ENCODE peak calls at places on chromosome 13, in nine cellular contexts. C is transverse colon, P is uterus, Q is IMR-90, M is Peyer's patch, U is endothelial cell of umbilical vein, J is breast epithelium, B is A549, G is heart left ventricle. K is an unnamed sample.

GRCh38 chr13:48773531-48774275 is 120.0 kb downstream of the CYSLTR2 start:
- DNase-seq in B (no peak), J (no peak), C (no peak), P (no peak), U (no peak), G (no peak), Q (peak), M (no peak), K (no peak)

GRCh38 chr13:61286148-61286745 is 129.4 kb downstream of the PCDH20 start:
- DNase-seq in G (no peak), C (no peak), J (no peak), B (no peak), M (no peak), P (no peak), U (no peak), Q (no peak), K (no peak)

GRCh38 chr13:41766439-41766838 is 194.5 kb downstream of the VWA8 start:
- DNase-seq in J (no peak), C (no peak), P (no peak), M (no peak), G (no peak), B (no peak), Q (no peak), U (no peak), K (no peak)

GRCh38 chr13:100040196-100040595 is 48.7 kb upstream of the PCCA start:
- DNase-seq in P (no peak), J (no peak), C (no peak), U (no peak), M (no peak), B (no peak), G (no peak), Q (no peak), K (no peak)

GRCh38 chr13:46211116-46211515 is 612 bp upstream of the LRRC63 start:
- DNase-seq in B (no peak), M (no peak), Q (no peak), P (no peak), C (no peak), J (no peak), U (peak), G (no peak), K (no peak)

GRCh38 chr13:92187378-92187989 is 789.1 kb downstream of the GPC5 start:
- DNase-seq in M (peak), J (no peak), B (peak), C (no peak), Q (peak), G (no peak), P (no peak), U (peak), K (no peak)

GRCh38 chr13:113320226-113320875 is 23.3 kb downstream of the LAMP1 start:
- DNase-seq in P (no peak), Q (no peak), B (no peak), C (no peak), M (no peak), J (no peak), U (no peak), G (peak), K (no peak)

GRCh38 chr13:30892966-30893365 is 13.1 kb upstream of the MEDAG start:
- DNase-seq in B (peak), C (no peak), G (no peak), J (no peak), Q (peak), U (no peak), M (no peak), P (peak), K (no peak)

GRCh38 chr13:72998012-72998411 is 60.8 kb upstream of the KLF5 start:
- DNase-seq in B (no peak), Q (no peak), M (no peak), U (no peak), P (no peak), C (no peak), J (no peak), G (no peak), K (no peak)

GRCh38 chr13:93765056-93765455 is 538.4 kb downstream of the GPC6 start:
- DNase-seq in P (no peak), B (no peak), U (no peak), C (no peak), G (no peak), Q (no peak), J (no peak), M (no peak), K (no peak)

GRCh38 chr13:27847669-27848068 is 55.4 kb downstream of the GSX1 start:
- DNase-seq in M (no peak), C (no peak), P (no peak), J (no peak), B (no peak), U (no peak), Q (no peak), G (no peak), K (no peak)
- H3K27ac ChIP-seq in M (no peak), C (no peak), P (no peak), J (no peak), B (no peak), U (no peak), Q (no peak), G (no peak), K (no peak)

GRCh38 chr13:78241278-78241919 is 322.8 kb upstream of the EDNRB start:
- DNase-seq in U (peak), G (peak), J (no peak), M (peak), B (peak), P (no peak), C (peak), Q (peak), K (no peak)
- TF ChIP-seq CTCF in U (peak), G (no peak), J (no peak), M (peak), B (peak), P (no peak), C (peak), Q (peak), K (no peak)

DNA sequence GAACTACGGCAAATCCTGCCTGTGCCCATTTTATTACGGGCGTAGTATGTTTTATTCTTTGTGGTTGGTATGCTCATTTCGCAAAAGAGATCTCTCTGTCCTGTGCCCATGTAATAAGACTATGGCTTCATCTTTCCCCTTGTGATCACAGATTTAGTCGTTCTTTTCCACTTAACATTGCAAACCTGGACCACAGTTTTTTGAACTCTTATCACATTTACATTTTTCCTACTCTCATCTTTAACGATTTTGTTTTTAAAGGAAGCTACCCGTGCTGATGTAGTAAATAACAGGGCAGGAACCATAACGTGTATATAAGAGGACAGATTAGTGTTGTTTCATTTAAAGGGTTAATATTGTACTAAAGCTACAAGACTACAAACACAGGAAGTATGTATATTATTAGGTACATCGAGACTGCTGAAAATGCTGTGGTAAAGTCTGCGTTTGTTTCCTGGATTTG is 3.1 kb upstream of the MYCBP2 start:
- DNase-seq in M (no peak), J (no peak), P (no peak), U (peak), G (no peak), B (no peak), C (no peak), Q (no peak), K (no peak)
- TF ChIP-seq POLR2A in M (no peak), J (no peak), P (no peak), U (no peak), G (no peak), B (no peak), C (no peak), Q (no peak), K (no peak)

DNA sequence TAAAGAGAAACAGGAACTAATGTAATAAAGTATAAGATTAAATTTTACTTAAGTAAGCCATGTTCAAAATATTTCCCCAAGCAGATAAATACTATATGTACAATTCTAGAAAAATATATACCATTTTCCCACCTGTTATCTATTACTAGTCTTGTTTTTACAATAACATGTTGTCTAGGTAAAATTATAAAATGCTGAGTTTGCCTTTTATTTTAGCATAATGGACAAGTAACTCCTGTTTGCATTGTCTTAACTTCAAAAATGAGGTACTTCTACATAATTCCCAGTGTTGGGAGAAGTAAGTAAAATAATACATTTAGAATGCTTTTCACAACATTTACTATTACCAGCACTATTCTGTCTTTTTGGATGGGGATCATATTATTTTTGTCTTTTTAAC is 800.5 kb downstream of the SLITRK6 start:
- DNase-seq in C (no peak), J (no peak), G (no peak), P (no peak), U (no peak), M (no peak), B (no peak), Q (no peak), K (no peak)
- H3K27ac ChIP-seq in C (no peak), J (no peak), G (no peak), P (no peak), U (no peak), M (no peak), B (no peak), Q (no peak), K (no peak)

GRCh38 chr13:82358284-82358683 is 1524.0 kb downstream of the SLITRK1 start:
- DNase-seq in B (no peak), G (no peak), M (no peak), Q (no peak), P (no peak), C (no peak), U (no peak), J (no peak), K (no peak)

GRCh38 chr13:82356667-82357066 is 1525.6 kb downstream of the SLITRK1 start:
- DNase-seq in Q (no peak), G (no peak), J (no peak), B (no peak), M (no peak), C (no peak), P (no peak), U (no peak), K (no peak)
- TF ChIP-seq CTCF in Q (no peak), G (no peak), J (no peak), B (no peak), M (no peak), C (no peak), P (no peak), U (no peak), K (no peak)

GRCh38 chr13:29595380-29596063 is at the start of gene SLC7A1:
- DNase-seq in J (peak), Q (peak), P (peak), U (peak), M (peak), C (peak), G (peak), B (peak), K (peak)
- TF ChIP-seq POLR2A in J (no peak), Q (peak), P (peak), U (no peak), M (no peak), C (no peak), G (no peak), B (no peak), K (no peak)

GRCh38 chr13:50713849-50714248 is 129.6 kb downstream of the DLEU7 start:
- DNase-seq in M (no peak), B (no peak), U (no peak), Q (peak), J (no peak), C (peak), P (no peak), G (no peak), K (peak)

GRCh38 chr13:50712882-50713281 is 130.6 kb downstream of the DLEU7 start:
- DNase-seq in C (no peak), B (no peak), J (no peak), U (no peak), Q (no peak), G (no peak), P (no peak), M (no peak), K (no peak)

GRCh38 chr13:50714886-50715285 is 128.6 kb downstream of the DLEU7 start:
- DNase-seq in P (no peak), C (no peak), U (no peak), B (no peak), G (no peak), J (no peak), Q (no peak), M (no peak), K (no peak)

GRCh38 chr13:50712469-50712868 is 131.0 kb downstream of the DLEU7 start:
- DNase-seq in J (no peak), B (no peak), G (no peak), P (no peak), Q (no peak), M (no peak), U (no peak), C (no peak), K (no peak)

GRCh38 chr13:50715402-50716146 is 127.9 kb downstream of the DLEU7 start:
- DNase-seq in U (no peak), J (no peak), C (peak), B (no peak), P (no peak), M (peak), Q (no peak), G (peak), K (peak)
- H3K27ac ChIP-seq in U (no peak), J (no peak), C (peak), B (no peak), P (no peak), M (no peak), Q (no peak), G (no peak), K (peak)

GRCh38 chr13:24406524-24406923 is 97.1 kb downstream of the C1QTNF9 start:
- DNase-seq in B (no peak), J (no peak), G (no peak), C (no peak), M (no peak), U (no peak), P (no peak), Q (no peak), K (no peak)

GRCh38 chr13:24407844-24408243 is 98.5 kb downstream of the C1QTNF9 start:
- DNase-seq in M (no peak), B (no peak), G (no peak), P (no peak), U (no peak), J (no peak), C (no peak), Q (no peak), K (no peak)
- TF ChIP-seq CTCF in M (no peak), B (no peak), G (no peak), P (no peak), U (no peak), J (no peak), C (no peak), Q (no peak), K (no peak)

GRCh38 chr13:110961959-110962358 is 47.1 kb upstream of the ANKRD10 start:
- DNase-seq in P (no peak), J (no peak), M (no peak), U (no peak), C (no peak), Q (no peak), B (no peak), G (no peak), K (no peak)

GRCh38 chr13:110964229-110965037 is 49.6 kb upstream of the ANKRD10 start:
- DNase-seq in C (no peak), M (no peak), G (no peak), B (no peak), Q (no peak), P (no peak), U (no peak), J (no peak), K (no peak)

GRCh38 chr13:110965755-110966134 is 50.9 kb upstream of the ANKRD10 start:
- DNase-seq in J (no peak), B (no peak), C (no peak), G (no peak), P (no peak), U (no peak), Q (no peak), M (no peak), K (no peak)

GRCh38 chr13:110963554-110963970 is 48.7 kb upstream of the ANKRD10 start:
- DNase-seq in Q (no peak), M (no peak), P (no peak), J (no peak), U (no peak), G (no peak), B (no peak), C (no peak), K (no peak)

DNA sequence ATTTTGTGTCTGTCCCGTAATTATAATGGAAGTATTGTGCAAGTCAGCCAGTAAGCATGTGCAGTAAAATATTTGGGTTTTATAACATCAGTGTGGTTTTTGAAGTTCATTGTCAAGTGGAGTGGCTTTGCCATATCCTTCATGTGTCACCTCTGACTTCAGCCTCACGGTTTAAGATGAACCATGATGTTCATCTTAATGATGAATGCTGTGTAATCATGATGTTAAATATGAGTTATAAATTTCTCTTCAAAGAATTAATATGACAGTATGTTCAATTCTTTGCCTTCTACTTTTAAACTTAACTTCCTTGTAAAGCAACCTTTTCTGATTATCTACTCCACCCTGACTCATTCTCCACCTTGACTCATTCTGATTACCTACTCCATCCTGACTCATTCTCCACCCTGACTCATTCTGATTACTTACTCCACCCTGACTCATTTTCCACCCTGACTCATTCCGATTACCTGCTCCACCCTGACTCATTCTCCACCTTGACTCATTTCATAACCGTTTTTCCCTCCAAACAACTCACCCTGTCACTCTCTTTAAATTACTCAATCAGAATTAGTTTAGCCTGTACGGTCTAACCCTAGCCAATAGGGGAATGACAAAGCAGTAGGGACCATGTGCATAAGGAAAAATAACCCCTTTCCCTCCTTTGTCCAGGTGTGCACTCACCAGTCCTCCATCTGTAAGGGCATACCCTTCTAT is 50.3 kb upstream of the ANKRD10 start:
- DNase-seq in C (no peak), J (no peak), B (peak), P (no peak), G (no peak), U (peak), Q (peak), M (no peak), K (no peak)
- TF ChIP-seq POLR2A in C (no peak), J (no peak), B (no peak), P (no peak), G (no peak), U (no peak), Q (no peak), M (no peak), K (no peak)

GRCh38 chr13:33353646-33354045 is 68.1 kb upstream of the STARD13 start:
- DNase-seq in B (no peak), C (no peak), U (no peak), G (no peak), Q (no peak), M (no peak), P (no peak), J (no peak), K (no peak)
- H3K27ac ChIP-seq in B (no peak), C (peak), U (no peak), G (no peak), Q (no peak), M (no peak), P (no peak), J (no peak), K (no peak)